ENCODE peak calls at places on chromosomes 13 and 19, in six cellular contexts. D, M, F, J, B and X are unnamed samples.

GRCh38 chr13:42334329-42334706 is 62.4 kb downstream of the AKAP11 start:
- DNase-seq in B (no peak), D (no peak), J (no peak), M (no peak), F (no peak), X (no peak)

GRCh38 chr19:12801466-12802266 is at the start of the genes PRDX2 and THSD8:
- DNase-seq in J (peak; percentile 42), B (peak; percentile 67), D (peak; percentile 84), F (no peak), M (peak; percentile 69), X (no peak)

GRCh38 chr19:4539697-4540581 is at the start of gene LRG1:
- DNase-seq in F (peak; percentile 65), D (no peak), M (no peak), J (no peak), B (no peak), X (peak; percentile 90)

GRCh38 chr13:94701313-94702180 is 10.8 kb downstream of the SOX21 start:
- DNase-seq in B (no peak), M (no peak), J (no peak), D (no peak), F (no peak), X (no peak)

GRCh38 chr13:79340490-79340889 is 65.6 kb downstream of the RBM26 start:
- DNase-seq in F (no peak), D (no peak), M (no peak), B (no peak), J (no peak), X (no peak)

GRCh38 chr13:112160558-112160957 is 93.6 kb downstream of the SOX1 start:
- DNase-seq in F (no peak), B (no peak), M (no peak), J (no peak), D (no peak), X (no peak)

GRCh38 chr13:71618154-71618553 is 248.8 kb downstream of the DACH1 start:
- DNase-seq in D (no peak), J (no peak), M (no peak), B (peak; percentile 26), F (no peak), X (no peak)

GRCh38 chr19:6766357-6767080 is 716 bp downstream of the SH2D3A start:
- DNase-seq in F (peak; percentile 59), M (no peak), J (no peak), D (no peak), B (no peak), X (no peak)

GRCh38 chr13:109494955-109495354 is 291.4 kb downstream of the IRS2 start:
- DNase-seq in F (peak; percentile 92), J (no peak), M (no peak), D (no peak), B (peak; percentile 81), X (no peak)

GRCh38 chr19:46490774-46491173 is 4.9 kb downstream of the PNMA8B start:
- DNase-seq in B (no peak), D (no peak), J (no peak), F (no peak), M (no peak), X (no peak)